ENCODE peak calls at places on chromosomes 16 and 17, in eight cellular contexts. P, M, G, Z, O, Y, H and A are unnamed samples.

GRCh38 chr16:81137012-81137335 is 40.8 kb upstream of the GCSH start:
- DNase-seq in P (no peak), M (no peak), Z (no peak), O (no peak), G (peak; percentile 15), H (no peak), Y (no peak), A (no peak)

GRCh38 chr16:56874800-56875199 is 9.8 kb downstream of the SLC12A3 start:
- DNase-seq in O (no peak), H (no peak), M (no peak), Z (no peak), G (peak; percentile 15), P (no peak), Y (no peak), A (no peak)

GRCh38 chr16:87463722-87464690 is 28.8 kb downstream of the ZCCHC14 start:
- DNase-seq in G (peak; percentile 86), Z (no peak), Y (peak; percentile 19), M (peak; percentile 53), H (no peak), P (no peak), O (peak; percentile 42), A (peak; percentile 12)

GRCh38 chr16:83116274-83116892 is 489.6 kb downstream of the CDH13 start:
- DNase-seq in M (no peak), Z (no peak), H (no peak), Y (no peak), G (no peak), P (no peak), O (no peak), A (no peak)

GRCh38 chr17:57372156-57372555 is 115.8 kb downstream of the MSI2 start:
- DNase-seq in G (peak; percentile 54), M (no peak), H (no peak), Z (no peak), O (no peak), Y (no peak), P (no peak), A (no peak)

GRCh38 chr17:17125136-17126084 is 80.7 kb downstream of the PLD6 start:
- DNase-seq in P (no peak), G (no peak), Z (no peak), M (peak; percentile 65), Y (no peak), H (no peak), O (no peak), A (no peak)

GRCh38 chr17:44539664-44540063 is 17.6 kb upstream of the FZD2 start:
- DNase-seq in Y (no peak), P (no peak), H (no peak), M (no peak), G (no peak), Z (no peak), O (no peak), A (no peak)

GRCh38 chr17:2482218-2482617 is 29.5 kb downstream of the METTL16 start:
- DNase-seq in H (no peak), G (no peak), O (peak; percentile 6), Y (no peak), M (no peak), Z (no peak), P (no peak), A (no peak)

GRCh38 chr17:47239663-47240374 is 13.8 kb upstream of the ITGB3 start:
- DNase-seq in M (no peak), Y (no peak), P (no peak), H (peak; percentile 79), Z (peak; percentile 86), G (peak; percentile 99), O (peak; percentile 12), A (no peak)

GRCh38 chr16:14476183-14476582 is 153.9 kb downstream of the PARN start:
- DNase-seq in Z (no peak), H (no peak), G (no peak), P (no peak), M (no peak), O (no peak), Y (no peak), A (no peak)

GRCh38 chr17:58331815-58332719 is 3.5 kb upstream of the TSPOAP1 start:
- DNase-seq in O (peak; percentile 94), Y (peak; percentile 88), P (no peak), H (peak; percentile 65), M (peak; percentile 97), Z (no peak), G (no peak), A (peak; percentile 87)

GRCh38 chr17:30344283-30345088 is 10.6 kb upstream of the TMIGD1 start:
- DNase-seq in H (no peak), M (no peak), Y (no peak), P (no peak), O (no peak), G (peak; percentile 97), Z (no peak), A (no peak)

GRCh38 chr17:19812407-19812806 is 55.3 kb downstream of the ULK2 start:
- DNase-seq in P (no peak), H (no peak), O (peak; percentile 7), M (no peak), G (peak; percentile 21), Z (peak; percentile 12), Y (peak; percentile 14), A (no peak)

GRCh38 chr16:27204232-27204915 is 1.0 kb downstream of the KDM8 start:
- DNase-seq in Y (no peak), P (no peak), Z (no peak), O (peak; percentile 28), H (no peak), M (no peak), G (no peak), A (no peak)

GRCh38 chr17:76527430-76528111 is 9.9 kb downstream of the CYGB start:
- DNase-seq in G (peak; percentile 95), O (peak; percentile 63), P (no peak), H (peak; percentile 77), M (peak; percentile 80), Y (peak; percentile 44), Z (no peak), A (peak; percentile 83)

GRCh38 chr17:78000351-78000750 is 41.8 kb downstream of the TNRC6C start:
- DNase-seq in H (no peak), P (no peak), M (no peak), O (no peak), Y (no peak), G (peak; percentile 48), Z (no peak), A (no peak)

GRCh38 chr17:49393491-49394255 is 21.0 kb downstream of the PHB1 start:
- DNase-seq in P (no peak), Z (no peak), Y (no peak), G (peak; percentile 28), M (no peak), H (no peak), O (no peak), A (no peak)

GRCh38 chr16:49513040-49513439 is 139.4 kb downstream of the C16orf78 start:
- DNase-seq in H (no peak), O (peak; percentile 17), Z (no peak), P (no peak), M (no peak), Y (no peak), G (no peak), A (no peak)

GRCh38 chr17:35588196-35588920 is 1.2 kb downstream of the AP2B1 start:
- DNase-seq in Z (no peak), O (no peak), Y (no peak), P (no peak), M (no peak), G (peak; percentile 45), H (no peak), A (no peak)

GRCh38 chr16:19717781-19718623 is at the start of the genes IQCK and KNOP1:
- DNase-seq in Y (peak; percentile 85), M (peak; percentile 88), O (peak; percentile 94), Z (peak; percentile 66), P (peak; percentile 84), G (peak; percentile 90), H (peak; percentile 93), A (peak; percentile 89)

GRCh38 chr17:57108656-57109392 is 23.8 kb downstream of the AKAP1 start:
- DNase-seq in M (no peak), O (no peak), Z (no peak), H (peak; percentile 41), G (no peak), P (no peak), Y (no peak), A (no peak)

GRCh38 chr17:67399676-67400075 is 22.6 kb downstream of the PITPNC1 start:
- DNase-seq in Z (no peak), Y (no peak), O (no peak), P (no peak), H (no peak), M (no peak), G (no peak), A (no peak)

GRCh38 chr16:31833047-31833446 is 40.6 kb upstream of the ZNF267 start:
- DNase-seq in M (no peak), H (no peak), Y (no peak), Z (no peak), P (no peak), G (no peak), O (no peak), A (no peak)

GRCh38 chr16:30893082-30893743 is 664 bp downstream of the BCL7C start:
- DNase-seq in H (no peak), M (no peak), O (peak; percentile 49), P (no peak), Z (no peak), G (no peak), Y (no peak), A (no peak)

GRCh38 chr17:7056386-7056785 is 12.5 kb upstream of the SLC16A11 start:
- DNase-seq in Y (no peak), H (no peak), G (no peak), M (no peak), P (no peak), Z (no peak), O (no peak), A (no peak)

GRCh38 chr17:44362964-44363612 is 565 bp downstream of the FAM171A2 start:
- DNase-seq in P (no peak), Z (no peak), M (no peak), Y (no peak), G (no peak), H (no peak), O (no peak), A (no peak)

GRCh38 chr16:81748476-81749198 is 30.5 kb upstream of the PLCG2 start:
- DNase-seq in O (peak; percentile 70), P (no peak), M (no peak), Z (no peak), G (no peak), Y (no peak), H (no peak), A (no peak)